ENCODE peak calls at places on chromosomes 16 and 17, in four cellular contexts. Q is activated CD4-positive, alpha-beta T cell treated with anti-CD3 and anti-CD28 coated beads, Interleukin-2, amount 50 U/mL, for 48 hours; N is spleen; H is midbrain. F is an unnamed sample.

GRCh38 chr16:2523801-2524231 is 3.6 kb downstream of the AMDHD2 start:
- DNase-seq in Q (no peak), N (peak), H (no peak), F (no peak)

GRCh38 chr16:86306811-86307517 is 203.4 kb upstream of the FOXF1 start:
- DNase-seq in Q (no peak), N (no peak), H (no peak), F (no peak)

GRCh38 chr17:32275060-32276042 is 9.7 kb downstream of the RHBDL3 start:
- DNase-seq in Q (no peak), N (no peak), H (no peak), F (no peak)

GRCh38 chr16:50281391-50282009 is 15.1 kb downstream of the ADCY7 start:
- DNase-seq in Q (no peak), N (peak), H (no peak), F (no peak)

GRCh38 chr16:27529962-27530361 is 19.8 kb downstream of the GTF3C1 start:
- DNase-seq in Q (no peak), N (peak), H (peak), F (no peak)

GRCh38 chr17:12940699-12941098 is 77.1 kb downstream of the ELAC2 start:
- DNase-seq in Q (no peak), N (no peak), H (no peak), F (no peak)

GRCh38 chr17:45361976-45362375 is 45.2 kb upstream of the MAP3K14 start:
- DNase-seq in Q (no peak), N (peak), H (no peak), F (no peak)

GRCh38 chr17:45640141-45640850 is 143.8 kb upstream of the CRHR1 start:
- DNase-seq in Q (peak), N (peak), H (no peak), F (peak)

GRCh38 chr17:79262624-79263023 is 188.0 kb downstream of the ENGASE start:
- DNase-seq in Q (no peak), N (no peak), H (no peak), F (no peak)

GRCh38 chr17:5501725-5502124 is 15.4 kb downstream of the MIS12 start:
- DNase-seq in Q (no peak), N (no peak), H (no peak), F (no peak)

GRCh38 chr17:81549826-81550225 is 2.3 kb downstream of the FAAP100 start:
- DNase-seq in Q (no peak), N (no peak), H (no peak), F (no peak)

GRCh38 chr17:4715071-4715749 is 4.8 kb downstream of the ARRB2 start:
- DNase-seq in Q (peak), N (peak), H (no peak), F (no peak)

GRCh38 chr16:88744839-88745521 is 38.7 kb downstream of the CTU2 start:
- DNase-seq in Q (no peak), N (peak), H (no peak), F (no peak)

GRCh38 chr16:30121741-30122620 is 1.0 kb downstream of the MAPK3 start:
- DNase-seq in Q (no peak), N (peak), H (no peak), F (no peak)

GRCh38 chr17:68101992-68102758 is 66.6 kb downstream of the KPNA2 start:
- DNase-seq in Q (peak), N (no peak), H (no peak), F (no peak)

GRCh38 chr17:17315142-17315821 is 12.1 kb downstream of the NT5M start:
- DNase-seq in Q (no peak), N (peak), H (no peak), F (no peak)

GRCh38 chr17:80125656-80126448 is 21.1 kb downstream of the EIF4A3 start:
- DNase-seq in Q (no peak), N (no peak), H (no peak), F (no peak)

GRCh38 chr17:28173801-28174200 is 131.3 kb downstream of the NLK start:
- DNase-seq in Q (no peak), N (no peak), H (no peak), F (no peak)

GRCh38 chr17:9636501-9636900 is 8.8 kb upstream of the USP43 start:
- DNase-seq in Q (no peak), N (no peak), H (no peak), F (no peak)

GRCh38 chr16:69064789-69065313 is 40.6 kb upstream of the HAS3 start:
- DNase-seq in Q (no peak), N (no peak), H (no peak), F (peak)

GRCh38 chr16:49492090-49492801 is 118.6 kb downstream of the C16orf78 start:
- DNase-seq in Q (peak), N (peak), H (peak), F (no peak)

GRCh38 chr16:265711-266110 is 10.0 kb downstream of the RGS11 start:
- DNase-seq in Q (peak), N (no peak), H (no peak), F (no peak)